ENCODE peak calls at places on chromosome 14, in ten cellular contexts. Z is CD4-positive, alpha-beta T cell; T is stimulated activated CD8-positive, alpha-beta memory T cell treated with anti-CD3 and anti-CD28 coated beads, Interleukin-2, amount 100 ng/mL, for 1 hour; V is lower leg skin; H is B cell; K is heart right ventricle; D is IMR-90; O is fibroblast of lung; C is SK-MEL-5; W is EH. A is an unnamed sample.

GRCh38 chr14:99393059-99393655 is 87.5 kb downstream of the SETD3 start:
- DNase-seq in Z (peak; percentile 13), T (no peak), V (no peak), H (no peak), K (no peak), D (peak; percentile 31), O (peak; percentile 36), C (peak; percentile 71), W (peak; percentile 44), A (no peak)

GRCh38 chr14:69529563-69529962 is 45.0 kb downstream of the PLEKHD1 start:
- DNase-seq in Z (no peak), T (no peak), V (peak; percentile 60), H (no peak), K (no peak), D (no peak), O (no peak), C (no peak), W (no peak), A (no peak)

GRCh38 chr14:91888641-91889476 is 21.5 kb upstream of the TC2N start:
- DNase-seq in Z (no peak), T (no peak), V (no peak), H (no peak), K (no peak), D (peak; percentile 51), O (no peak), C (no peak), W (no peak), A (no peak)

GRCh38 chr14:33435911-33436310 is 497.2 kb downstream of the NPAS3 start:
- DNase-seq in Z (no peak), T (no peak), V (no peak), H (no peak), K (no peak), D (peak; percentile 4), O (peak; percentile 46), C (no peak), W (peak; percentile 62), A (peak; percentile 89)

GRCh38 chr14:99728981-99729451 is 44.9 kb downstream of the CYP46A1 start:
- DNase-seq in Z (no peak), T (no peak), V (peak; percentile 79), H (no peak), K (no peak), D (no peak), O (no peak), C (no peak), W (no peak), A (no peak)

GRCh38 chr14:97066068-97066899 is 269.1 kb downstream of the VRK1 start:
- DNase-seq in Z (no peak), T (no peak), V (no peak), H (no peak), K (no peak), D (no peak), O (no peak), C (no peak), W (no peak), A (no peak)

GRCh38 chr14:78254911-78255431 is 84.8 kb downstream of the NRXN3 start:
- DNase-seq in Z (no peak), T (no peak), V (no peak), H (no peak), K (no peak), D (no peak), O (no peak), C (peak; percentile 40), W (peak; percentile 29), A (peak; percentile 80)

GRCh38 chr14:65203574-65203973 is 101.3 kb upstream of the MAX start:
- DNase-seq in Z (no peak), T (no peak), V (peak; percentile 82), H (no peak), K (no peak), D (no peak), O (no peak), C (no peak), W (no peak), A (no peak)

GRCh38 chr14:23376477-23377200 is at the start of gene CMTM5:
- DNase-seq in Z (no peak), T (no peak), V (no peak), H (no peak), K (peak; percentile 60), D (no peak), O (no peak), C (peak; percentile 37), W (no peak), A (no peak)

A was measured in astrocyte of the spinal cord.